ENCODE peak calls at places on chromosomes 5 and 9, in five cellular contexts. P, W, K, R and J are unnamed samples.
A peak's percentile ranks its signal among the peaks of the same experiment; 100 is the strongest.

GRCh38 chr9:4096121-4096520 is 203.7 kb downstream of the GLIS3 start:
- DNase-seq in R (no peak), P (no peak), K (no peak), W (no peak), J (no peak)

GRCh38 chr5:9774472-9775079 is 144.4 kb upstream of the TAS2R1 start:
- DNase-seq in P (no peak), W (no peak), K (no peak), R (peak; percentile 46), J (no peak)

GRCh38 chr9:73548201-73548600 is 396.5 kb downstream of the ANXA1 start:
- DNase-seq in K (no peak), P (no peak), R (no peak), W (no peak), J (no peak)

GRCh38 chr5:134111741-134112647 is 2.5 kb upstream of the TCF7 start:
- DNase-seq in W (no peak), K (no peak), P (no peak), R (peak; percentile 58), J (no peak)

GRCh38 chr5:113162770-113163169 is 186.2 kb downstream of the DCP2 start:
- DNase-seq in R (peak; percentile 79), P (no peak), K (no peak), W (no peak), J (no peak)

GRCh38 chr5:140795259-140795641 is 598 bp downstream of the PCDHA2 start:
- DNase-seq in P (no peak), W (no peak), K (no peak), R (no peak), J (peak; percentile 7)

GRCh38 chr9:128723352-128723865 is 518 bp downstream of the ZDHHC12 start:
- DNase-seq in K (no peak), P (no peak), W (no peak), R (no peak), J (no peak)

GRCh38 chr9:135306699-135307098 is 172.9 kb upstream of the PPP1R26 start:
- DNase-seq in P (no peak), W (no peak), K (no peak), R (no peak), J (no peak)

GRCh38 chr5:34929720-34930526 is 564 bp downstream of the DNAJC21 start:
- DNase-seq in W (peak; percentile 87), R (peak; percentile 70), K (peak; percentile 92), P (peak; percentile 92), J (peak; percentile 53)

GRCh38 chr5:149529463-149529862 is 21.8 kb downstream of the CSNK1A1 start:
- DNase-seq in R (no peak), K (no peak), W (no peak), P (no peak), J (no peak)

GRCh38 chr9:72977670-72978069 is 24.8 kb upstream of the ALDH1A1 start:
- DNase-seq in W (no peak), K (no peak), R (no peak), P (no peak), J (no peak)

GRCh38 chr5:58842851-58843250 is 260.0 kb downstream of the RAB3C start:
- DNase-seq in R (peak; percentile 80), K (no peak), P (no peak), W (no peak), J (no peak)

GRCh38 chr9:13963005-13963653 is 350.8 kb downstream of the NFIB start:
- DNase-seq in R (no peak), P (no peak), K (no peak), W (no peak), J (no peak)

GRCh38 chr9:129143031-129143441 is 31.8 kb downstream of the PTPA start:
- DNase-seq in R (peak; percentile 94), W (peak; percentile 86), K (peak; percentile 92), P (peak; percentile 91), J (peak; percentile 86)

GRCh38 chr5:124743534-124744169 is 2.8 kb downstream of the ZNF608 start:
- DNase-seq in W (no peak), R (no peak), P (no peak), K (no peak), J (no peak)

GRCh38 chr5:77483662-77484061 is 8.5 kb downstream of the WDR41 start:
- DNase-seq in R (no peak), P (no peak), W (no peak), K (no peak), J (no peak)

GRCh38 chr5:106376522-106376921 is 1294.2 kb downstream of the EFNA5 start:
- DNase-seq in W (no peak), R (peak; percentile 23), K (no peak), P (no peak), J (no peak)

GRCh38 chr5:139985733-139986132 is 57.4 kb downstream of the NRG2 start:
- DNase-seq in K (no peak), P (peak; percentile 22), R (peak; percentile 78), W (no peak), J (no peak)

GRCh38 chr5:123951204-123951977 is 439.4 kb downstream of the CSNK1G3 start:
- DNase-seq in K (no peak), W (no peak), P (no peak), R (peak; percentile 98), J (no peak)

GRCh38 chr5:88452820-88453219 is 184.2 kb upstream of the TMEM161B start:
- DNase-seq in W (no peak), R (no peak), P (no peak), K (no peak), J (no peak)

GRCh38 chr5:139649082-139649991 is 1.2 kb downstream of the CXXC5 start:
- DNase-seq in K (no peak), W (peak; percentile 51), P (peak; percentile 34), R (no peak), J (peak; percentile 57)

GRCh38 chr5:132487841-132488555 is 2.6 kb downstream of the IRF1 start:
- DNase-seq in W (peak; percentile 13), P (peak; percentile 3), R (no peak), K (no peak), J (no peak)

GRCh38 chr5:151051066-151051930 is 29.5 kb downstream of the TNIP1 start:
- DNase-seq in W (peak; percentile 82), P (peak; percentile 81), R (peak; percentile 81), K (peak; percentile 82), J (peak; percentile 51)

GRCh38 chr5:145949474-145949873 is 13.1 kb downstream of the SH3RF2 start:
- DNase-seq in K (no peak), W (no peak), R (no peak), P (no peak), J (no peak)

GRCh38 chr5:88364991-88365390 is 96.3 kb upstream of the TMEM161B start:
- DNase-seq in P (no peak), W (no peak), R (no peak), K (no peak), J (no peak)

GRCh38 chr5:149940941-149941644 is 3.5 kb downstream of the PDE6A start:
- DNase-seq in P (no peak), R (no peak), K (no peak), W (no peak), J (no peak)

GRCh38 chr5:96096724-96097123 is 135.1 kb upstream of the ELL2 start:
- DNase-seq in W (no peak), R (peak; percentile 63), P (no peak), K (no peak), J (no peak)

GRCh38 chr5:61766141-61766540 is 434.1 kb downstream of the ZSWIM6 start:
- DNase-seq in W (no peak), R (no peak), P (no peak), K (no peak), J (no peak)

GRCh38 chr9:108620767-108621166 is 235.0 kb downstream of the ACTL7B start:
- DNase-seq in P (no peak), R (peak; percentile 25), W (no peak), K (no peak), J (no peak)

GRCh38 chr9:37429441-37430285 is 7.2 kb downstream of the GRHPR start:
- DNase-seq in K (no peak), R (no peak), W (no peak), P (no peak), J (no peak)

GRCh38 chr5:106882035-106882434 is 788.7 kb downstream of the EFNA5 start:
- DNase-seq in W (no peak), K (no peak), P (no peak), R (no peak), J (no peak)

GRCh38 chr5:72633649-72634048 is 126.4 kb upstream of the ZNF366 start:
- DNase-seq in K (no peak), R (peak; percentile 83), W (no peak), P (no peak), J (no peak)

GRCh38 chr5:3031733-3032378 is 280.4 kb upstream of the IRX2 start:
- DNase-seq in R (no peak), W (no peak), P (no peak), K (no peak), J (no peak)
- H3K4me3 ChIP-seq in R (no peak overlapping the region), W (no peak overlapping the region), P (no peak overlapping the region), K (no peak overlapping the region), J (no peak overlapping the region)

GRCh38 chr5:157511656-157512644 is 51.9 kb downstream of the NIPAL4 start:
- DNase-seq in W (peak; percentile 90), P (peak; percentile 90), K (peak; percentile 92), R (peak; percentile 98), J (no peak)

GRCh38 chr5:157506066-157506590 is 46.1 kb downstream of the NIPAL4 start:
- DNase-seq in P (no peak), W (no peak), K (no peak), R (no peak), J (no peak)

GRCh38 chr5:157510682-157511081 is 50.7 kb downstream of the NIPAL4 start:
- DNase-seq in P (no peak), K (no peak), W (no peak), R (no peak), J (no peak)

GRCh38 chr5:157506981-157507780 is 47.2 kb downstream of the NIPAL4 start:
- DNase-seq in K (no peak), P (no peak), W (no peak), R (peak; percentile 27), J (no peak)

GRCh38 chr5:157509587-157509986 is 49.6 kb downstream of the NIPAL4 start:
- DNase-seq in R (no peak), K (no peak), P (no peak), W (no peak), J (no peak)
- H3K4me3 ChIP-seq in R (no peak overlapping the region), K (no peak overlapping the region), P (no peak overlapping the region), W (no peak overlapping the region), J (no peak overlapping the region)

GRCh38 chr5:116448869-116449453 is 125.7 kb downstream of the SEMA6A start:
- DNase-seq in W (no peak), K (no peak), P (no peak), R (no peak), J (peak; percentile 49)
- H3K4me3 ChIP-seq in W (no peak overlapping the region), K (no peak overlapping the region), P (no peak overlapping the region), R (no peak overlapping the region), J (no peak overlapping the region)

GRCh38 chr5:119335261-119335677 is 20.6 kb upstream of the TNFAIP8 start:
- DNase-seq in R (no peak), K (no peak), P (no peak), W (no peak), J (no peak)
- H3K4me3 ChIP-seq in R (no peak overlapping the region), K (no peak overlapping the region), P (peak overlapping the region; percentile 59), W (no peak overlapping the region), J (no peak overlapping the region)